ENCODE peak calls at places on chromosomes 5 and 9, in four cellular contexts. Q is HepG2, V is K562, N is GM12878. U is an unnamed sample.
A peak's percentile ranks its signal among the peaks of the same experiment; 100 is the strongest.

GRCh38 chr9:116639251-116639741 is 47.8 kb upstream of the TRIM32 start:
- DNase-seq in Q (no peak), V (no peak), N (no peak), U (no peak)

GRCh38 chr5:33649801-33650482 is 209.2 kb downstream of the TARS1 start:
- DNase-seq in Q (no peak), V (no peak), N (no peak), U (no peak)

GRCh38 chr5:115100556-115100955 is 69.2 kb downstream of the TRIM36 start:
- DNase-seq in Q (no peak), V (no peak), N (no peak), U (no peak)

GRCh38 chr9:114737118-114737517 is 55.1 kb upstream of the TEX48 start:
- DNase-seq in Q (no peak), V (no peak), N (no peak), U (no peak)

GRCh38 chr5:74266836-74267235 is 373.7 kb downstream of the ENC1 start:
- DNase-seq in Q (no peak), V (no peak), N (no peak), U (no peak)

GRCh38 chr5:9324348-9325056 is 221.4 kb downstream of the SEMA5A start:
- DNase-seq in Q (no peak), V (no peak), N (no peak), U (no peak)

GRCh38 chr9:105114318-105114717 is 130.1 kb upstream of the SLC44A1 start:
- DNase-seq in Q (no peak), V (no peak), N (no peak), U (no peak)

GRCh38 chr9:127183814-127184582 is 61.6 kb upstream of the ANGPTL2 start:
- DNase-seq in Q (no peak), V (no peak), N (peak; percentile 95), U (no peak)

GRCh38 chr5:172490739-172491461 is 36.6 kb upstream of the SH3PXD2B start:
- DNase-seq in Q (no peak), V (no peak), N (no peak), U (no peak)

GRCh38 chr9:112377087-112377486 is 2.8 kb upstream of the HSDL2 start:
- DNase-seq in Q (no peak), V (no peak), N (no peak), U (no peak)

GRCh38 chr5:78016831-78017529 is 240.8 kb upstream of the TBCA start:
- DNase-seq in Q (no peak), V (no peak), N (no peak), U (no peak)

GRCh38 chr9:134088064-134088725 is 20.4 kb upstream of the BRD3 start:
- DNase-seq in Q (no peak), V (no peak), N (no peak), U (no peak)

GRCh38 chr5:24232929-24233328 is 411.8 kb downstream of the CDH10 start:
- DNase-seq in Q (no peak), V (no peak), N (no peak), U (no peak)

GRCh38 chr5:147234825-147235635 is at the start of gene STK32A:
- DNase-seq in Q (no peak), V (no peak), N (no peak), U (peak; percentile 88)

GRCh38 chr9:97398999-97399758 is 12.7 kb upstream of the TDRD7 start:
- DNase-seq in Q (peak; percentile 54), V (peak; percentile 78), N (no peak), U (peak; percentile 83)

GRCh38 chr5:163509288-163510040 is 4.0 kb downstream of the MAT2B start:
- DNase-seq in Q (peak; percentile 75), V (no peak), N (no peak), U (no peak)

GRCh38 chr5:113170707-113171106 is 194.1 kb downstream of the DCP2 start:
- DNase-seq in Q (no peak), V (no peak), N (no peak), U (no peak)

GRCh38 chr5:35803221-35803651 is 53.5 kb upstream of the IL7R start:
- DNase-seq in Q (no peak), V (no peak), N (no peak), U (peak; percentile 26)

GRCh38 chr5:35799751-35800150 is 56.9 kb upstream of the IL7R start:
- DNase-seq in Q (no peak), V (no peak), N (no peak), U (no peak)

GRCh38 chr5:35804201-35804653 is 52.5 kb upstream of the IL7R start:
- DNase-seq in Q (no peak), V (no peak), N (no peak), U (no peak)
- TF ChIP-seq ESRRA in Q (no peak), V (no peak), N (no peak), U (no peak)

DNA sequence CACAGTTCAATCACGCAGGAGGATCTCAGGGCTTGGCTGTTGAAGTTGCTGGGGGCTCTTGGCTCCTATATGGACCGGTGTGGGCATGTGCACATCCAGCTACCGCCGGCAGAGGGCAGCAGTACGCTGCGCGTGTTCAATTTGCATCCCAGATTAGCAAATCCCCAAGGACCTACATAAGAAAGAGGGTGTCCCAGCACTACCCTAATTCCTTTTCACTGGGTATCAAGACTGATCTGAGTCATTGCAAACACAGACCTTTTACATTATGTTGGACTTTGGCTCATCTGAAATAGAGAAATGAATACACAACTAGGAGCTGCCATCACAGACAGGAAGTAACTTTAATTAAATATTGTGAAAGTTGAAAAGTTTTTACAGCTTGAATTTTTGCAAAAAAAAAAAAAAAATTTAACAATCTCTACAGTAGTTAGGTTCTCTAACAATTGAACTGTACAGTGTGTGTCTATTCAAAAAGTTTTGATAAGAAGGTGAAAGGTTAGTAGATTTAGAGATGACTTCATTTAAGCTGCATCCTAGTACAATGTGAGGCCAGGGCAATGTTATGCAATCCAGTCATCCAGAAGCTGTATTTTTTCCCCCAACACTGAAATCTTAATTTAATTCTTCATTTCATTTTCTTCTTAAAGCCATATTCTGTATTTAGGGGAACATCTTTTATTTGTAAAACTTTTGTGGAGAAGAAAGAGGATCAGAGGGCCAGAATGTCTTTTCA is 404.0 kb downstream of the EBF1 start:
- DNase-seq in Q (peak; percentile 20), V (peak; percentile 77), N (peak; percentile 85), U (peak; percentile 88)
- TF ChIP-seq ATF2 in Q (no peak), V (no peak), N (peak; percentile 72), U (no peak)

DNA sequence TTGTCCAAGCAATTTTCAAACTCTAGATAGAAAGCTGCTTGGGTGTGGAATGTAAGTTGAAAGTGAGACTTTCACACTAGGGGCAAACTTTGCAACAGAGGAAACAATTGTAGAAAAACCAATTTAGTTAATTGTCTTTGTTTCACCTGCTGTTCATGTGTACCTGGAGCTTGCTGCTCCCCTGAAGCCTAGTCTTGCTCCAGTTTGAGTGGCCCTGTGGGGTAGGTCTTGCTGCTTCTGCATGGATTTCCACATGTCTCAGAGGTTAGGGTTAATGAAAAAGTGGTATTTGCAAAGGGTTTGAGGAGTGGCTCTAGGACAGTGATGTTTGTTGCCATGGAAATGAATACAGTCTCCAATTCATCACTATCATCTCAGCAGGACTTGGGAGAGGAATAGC is 182.2 kb downstream of the FSTL4 start:
- DNase-seq in Q (no peak), V (no peak), N (no peak), U (no peak)
- TF ChIP-seq ESRRA in Q (no peak), V (no peak), N (no peak), U (no peak)

GRCh38 chr5:100777680-100778281 is 125.3 kb downstream of the ST8SIA4 start:
- DNase-seq in Q (no peak), V (no peak), N (peak; percentile 80), U (no peak)
- TF ChIP-seq ATF2 in Q (no peak), V (no peak), N (peak; percentile 92), U (no peak)

GRCh38 chr9:80144856-80145255 is 573.1 kb downstream of the TLE4 start:
- DNase-seq in Q (no peak), V (no peak), N (no peak), U (no peak)

GRCh38 chr9:80143899-80144298 is 572.1 kb downstream of the TLE4 start:
- DNase-seq in Q (no peak), V (no peak), N (no peak), U (no peak)

GRCh38 chr9:80147866-80148265 is 576.1 kb downstream of the TLE4 start:
- DNase-seq in Q (no peak), V (no peak), N (no peak), U (no peak)

DNA sequence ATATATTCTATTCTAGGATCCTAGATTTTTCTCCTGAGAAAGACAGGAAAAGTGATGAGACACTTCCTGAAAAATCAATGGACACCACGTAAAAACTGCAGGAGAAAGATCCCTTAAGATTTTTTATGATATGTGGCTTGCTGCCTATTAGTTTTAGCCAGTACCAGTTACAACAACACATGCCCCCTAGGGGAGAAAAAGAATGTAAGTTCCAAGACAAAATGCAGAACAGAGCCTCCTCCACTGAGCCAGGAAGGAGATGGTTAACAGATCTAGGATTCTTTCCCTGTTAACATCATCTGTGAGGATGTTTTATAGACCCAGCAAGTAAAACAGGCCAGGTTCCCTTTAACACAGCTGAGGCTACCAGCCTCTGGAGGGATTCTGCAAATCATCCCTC is 574.7 kb downstream of the TLE4 start:
- DNase-seq in Q (no peak), V (no peak), N (no peak), U (no peak)
- TF ChIP-seq ESRRA in Q (no peak), V (no peak), N (no peak), U (no peak)

DNA sequence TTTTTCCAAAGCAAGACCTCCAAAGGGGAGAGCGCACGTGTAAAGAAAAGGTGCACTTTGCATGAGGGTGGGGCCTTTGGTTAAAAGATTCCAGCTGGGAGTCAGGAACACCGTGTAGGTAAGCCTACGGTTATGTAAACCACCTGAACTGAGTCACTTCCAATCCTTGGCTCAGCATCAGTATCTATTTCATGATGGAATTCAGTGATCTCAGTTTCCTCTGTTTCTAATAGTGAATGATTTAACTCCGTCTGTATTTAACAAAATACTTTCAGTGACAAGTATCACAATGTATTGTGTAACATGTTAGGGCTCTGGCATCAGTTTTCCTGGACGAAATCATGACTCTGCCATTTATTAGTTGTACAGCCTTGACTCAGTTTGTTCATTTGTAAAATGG is 1.3 kb upstream of the SVEP1 start:
- DNase-seq in Q (no peak), V (no peak), N (no peak), U (no peak)
- TF ChIP-seq ATF2 in Q (no peak), V (no peak), N (no peak), U (no peak)

GRCh38 chr5:14741721-14742426 is 77.4 kb downstream of the OTULIN start:
- DNase-seq in Q (no peak), V (no peak), N (no peak), U (no peak)
- TF ChIP-seq ESRRA in Q (no peak), V (no peak), N (no peak), U (no peak)

DNA sequence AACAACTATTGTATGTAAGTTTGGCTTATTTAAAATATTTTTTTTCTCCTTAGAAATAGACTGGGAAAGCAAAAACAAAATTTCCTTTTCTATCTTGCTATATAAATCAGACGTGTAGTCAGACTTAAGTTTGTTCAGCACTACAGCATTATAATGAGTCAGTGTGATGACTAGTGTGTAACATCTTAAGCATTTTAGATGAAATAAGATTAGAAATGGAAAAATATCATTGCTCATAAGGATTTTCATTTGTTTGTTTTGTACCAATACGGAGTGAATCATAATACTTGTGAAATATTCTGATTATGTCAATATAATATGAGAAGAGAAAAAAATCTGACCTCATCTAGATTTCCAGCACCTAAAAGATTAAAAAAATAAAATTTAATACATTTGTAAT is 64.7 kb upstream of the RICTOR start:
- DNase-seq in Q (no peak), V (no peak), N (no peak), U (no peak)
- TF ChIP-seq ATF2 in Q (no peak), V (no peak), N (no peak), U (no peak)